ENCODE peak calls at places on chromosomes 4 and X, in ten cellular contexts. One of them, this sample, is unnamed.

GRCh38 chrX:65677954-65678469 is 10.6 kb downstream of the MSN start:
- DNase-seq in transverse colon: no peak
- DNase-seq in K562: no peak
- DNase-seq in endothelial cell of umbilical vein: peak
- DNase-seq in GM12878: no peak
- DNase-seq in HepG2: no peak
- DNase-seq in GM12892: no peak
- DNase-seq in prostate gland: peak
- DNase-seq in upper lobe of left lung: peak
- DNase-seq in stomach: no peak
- DNase-seq in this sample: no peak

GRCh38 chr4:69881173-69881773 is 21.3 kb upstream of the SULT1E1 start:
- DNase-seq in transverse colon: peak
- DNase-seq in K562: peak
- DNase-seq in endothelial cell of umbilical vein: peak
- DNase-seq in GM12878: no peak
- DNase-seq in HepG2: peak
- DNase-seq in GM12892: no peak
- DNase-seq in prostate gland: peak
- DNase-seq in upper lobe of left lung: peak
- DNase-seq in stomach: peak
- DNase-seq in this sample: no peak

GRCh38 chrX:121260568-121261240 is 213.3 kb downstream of the GLUD2 start:
- DNase-seq in transverse colon: no peak
- DNase-seq in K562: no peak
- DNase-seq in endothelial cell of umbilical vein: no peak
- DNase-seq in GM12878: no peak
- DNase-seq in HepG2: no peak
- DNase-seq in GM12892: no peak
- DNase-seq in prostate gland: no peak
- DNase-seq in upper lobe of left lung: no peak
- DNase-seq in stomach: no peak
- DNase-seq in this sample: no peak

GRCh38 chrX:65667503-65668355 is at the start of gene MSN:
- DNase-seq in transverse colon: peak
- DNase-seq in K562: peak
- DNase-seq in endothelial cell of umbilical vein: peak
- DNase-seq in GM12878: no peak
- DNase-seq in HepG2: no peak
- DNase-seq in GM12892: peak
- DNase-seq in prostate gland: peak
- DNase-seq in upper lobe of left lung: peak
- DNase-seq in stomach: peak
- DNase-seq in this sample: peak

GRCh38 chrX:23742174-23742692 is 843 bp downstream of the ACOT9 start:
- DNase-seq in transverse colon: peak
- DNase-seq in K562: peak
- DNase-seq in endothelial cell of umbilical vein: peak
- DNase-seq in GM12878: no peak
- DNase-seq in HepG2: peak
- DNase-seq in GM12892: no peak
- DNase-seq in prostate gland: peak
- DNase-seq in upper lobe of left lung: peak
- DNase-seq in stomach: peak
- DNase-seq in this sample: no peak

GRCh38 chr4:5028480-5028879 is 9.2 kb upstream of the CYTL1 start:
- DNase-seq in transverse colon: no peak
- DNase-seq in K562: no peak
- DNase-seq in endothelial cell of umbilical vein: no peak
- DNase-seq in GM12878: no peak
- DNase-seq in HepG2: no peak
- DNase-seq in GM12892: no peak
- DNase-seq in prostate gland: no peak
- DNase-seq in upper lobe of left lung: no peak
- DNase-seq in stomach: no peak
- DNase-seq in this sample: no peak

GRCh38 chr4:123535037-123535748 is 138.6 kb downstream of the SPRY1 start:
- DNase-seq in transverse colon: no peak
- DNase-seq in K562: no peak
- DNase-seq in endothelial cell of umbilical vein: no peak
- DNase-seq in GM12878: no peak
- DNase-seq in HepG2: no peak
- DNase-seq in GM12892: no peak
- DNase-seq in prostate gland: no peak
- DNase-seq in upper lobe of left lung: no peak
- DNase-seq in stomach: no peak
- DNase-seq in this sample: no peak

GRCh38 chr4:128823025-128823661 is 13.6 kb downstream of the JADE1 start:
- DNase-seq in transverse colon: no peak
- DNase-seq in K562: no peak
- DNase-seq in endothelial cell of umbilical vein: peak
- DNase-seq in GM12878: no peak
- DNase-seq in HepG2: no peak
- DNase-seq in GM12892: no peak
- DNase-seq in prostate gland: no peak
- DNase-seq in upper lobe of left lung: no peak
- DNase-seq in stomach: no peak
- DNase-seq in this sample: no peak

GRCh38 chr4:186920486-186920885 is 196.8 kb upstream of the FAT1 start:
- DNase-seq in transverse colon: no peak
- DNase-seq in K562: no peak
- DNase-seq in endothelial cell of umbilical vein: peak
- DNase-seq in GM12878: no peak
- DNase-seq in HepG2: no peak
- DNase-seq in GM12892: no peak
- DNase-seq in prostate gland: no peak
- DNase-seq in upper lobe of left lung: no peak
- DNase-seq in stomach: no peak
- DNase-seq in this sample: no peak

GRCh38 chr4:140061194-140061593 is 92.8 kb downstream of the MAML3 start:
- DNase-seq in transverse colon: no peak
- DNase-seq in K562: no peak
- DNase-seq in endothelial cell of umbilical vein: peak
- DNase-seq in GM12878: no peak
- DNase-seq in HepG2: peak
- DNase-seq in GM12892: no peak
- DNase-seq in prostate gland: no peak
- DNase-seq in upper lobe of left lung: no peak
- DNase-seq in stomach: no peak
- DNase-seq in this sample: no peak

GRCh38 chrX:116281106-116281505 is 110.6 kb downstream of the AGTR2 start:
- DNase-seq in transverse colon: peak
- DNase-seq in K562: no peak
- DNase-seq in endothelial cell of umbilical vein: no peak
- DNase-seq in GM12878: no peak
- DNase-seq in HepG2: no peak
- DNase-seq in GM12892: no peak
- DNase-seq in prostate gland: no peak
- DNase-seq in upper lobe of left lung: no peak
- DNase-seq in stomach: no peak
- DNase-seq in this sample: no peak

GRCh38 chr4:124322234-124322831 is 390.2 kb downstream of the ANKRD50 start:
- DNase-seq in transverse colon: no peak
- DNase-seq in K562: peak
- DNase-seq in endothelial cell of umbilical vein: peak
- DNase-seq in GM12878: no peak
- DNase-seq in HepG2: peak
- DNase-seq in GM12892: no peak
- DNase-seq in prostate gland: no peak
- DNase-seq in upper lobe of left lung: no peak
- DNase-seq in stomach: no peak
- DNase-seq in this sample: no peak

GRCh38 chr4:151676301-151676700 is 84.5 kb downstream of the GATB start:
- DNase-seq in transverse colon: no peak
- DNase-seq in K562: no peak
- DNase-seq in endothelial cell of umbilical vein: peak
- DNase-seq in GM12878: no peak
- DNase-seq in HepG2: no peak
- DNase-seq in GM12892: no peak
- DNase-seq in prostate gland: no peak
- DNase-seq in upper lobe of left lung: no peak
- DNase-seq in stomach: no peak
- DNase-seq in this sample: no peak

GRCh38 chr4:95108883-95109421 is 351.2 kb downstream of the BMPR1B start:
- DNase-seq in transverse colon: no peak
- DNase-seq in K562: no peak
- DNase-seq in endothelial cell of umbilical vein: peak
- DNase-seq in GM12878: no peak
- DNase-seq in HepG2: no peak
- DNase-seq in GM12892: no peak
- DNase-seq in prostate gland: no peak
- DNase-seq in upper lobe of left lung: no peak
- DNase-seq in stomach: no peak
- DNase-seq in this sample: no peak

GRCh38 chr4:146379744-146380143 is 142.0 kb downstream of the SLC10A7 start:
- DNase-seq in transverse colon: no peak
- DNase-seq in K562: no peak
- DNase-seq in endothelial cell of umbilical vein: peak
- DNase-seq in GM12878: no peak
- DNase-seq in HepG2: peak
- DNase-seq in GM12892: no peak
- DNase-seq in prostate gland: no peak
- DNase-seq in upper lobe of left lung: no peak
- DNase-seq in stomach: no peak
- DNase-seq in this sample: no peak

GRCh38 chr4:55546633-55547460 is at the start of gene CLOCK:
- DNase-seq in transverse colon: peak
- DNase-seq in K562: peak
- DNase-seq in endothelial cell of umbilical vein: peak
- DNase-seq in GM12878: no peak
- DNase-seq in HepG2: peak
- DNase-seq in GM12892: peak
- DNase-seq in prostate gland: peak
- DNase-seq in upper lobe of left lung: peak
- DNase-seq in stomach: peak
- DNase-seq in this sample: peak
- TF ChIP-seq POLR2A in transverse colon: peak
- TF ChIP-seq POLR2A in K562: peak
- TF ChIP-seq POLR2A in endothelial cell of umbilical vein: peak
- TF ChIP-seq POLR2A in GM12878: peak
- TF ChIP-seq POLR2A in HepG2: peak
- TF ChIP-seq POLR2A in GM12892: no peak
- TF ChIP-seq POLR2A in prostate gland: peak
- TF ChIP-seq POLR2A in upper lobe of left lung: no peak
- TF ChIP-seq POLR2A in stomach: no peak
- TF ChIP-seq POLR2A in this sample: no peak

GRCh38 chr4:80309301-80310004 is 26.1 kb upstream of the CFAP299 start:
- DNase-seq in transverse colon: no peak
- DNase-seq in K562: no peak
- DNase-seq in endothelial cell of umbilical vein: peak
- DNase-seq in GM12878: no peak
- DNase-seq in HepG2: no peak
- DNase-seq in GM12892: no peak
- DNase-seq in prostate gland: no peak
- DNase-seq in upper lobe of left lung: no peak
- DNase-seq in stomach: no peak
- DNase-seq in this sample: no peak

GRCh38 chr4:80307183-80307735 is 28.3 kb upstream of the CFAP299 start:
- DNase-seq in transverse colon: no peak
- DNase-seq in K562: no peak
- DNase-seq in endothelial cell of umbilical vein: peak
- DNase-seq in GM12878: no peak
- DNase-seq in HepG2: no peak
- DNase-seq in GM12892: no peak
- DNase-seq in prostate gland: no peak
- DNase-seq in upper lobe of left lung: no peak
- DNase-seq in stomach: no peak
- DNase-seq in this sample: no peak

GRCh38 chr4:80306255-80306654 is 29.3 kb upstream of the CFAP299 start:
- DNase-seq in transverse colon: no peak
- DNase-seq in K562: no peak
- DNase-seq in endothelial cell of umbilical vein: peak
- DNase-seq in GM12878: no peak
- DNase-seq in HepG2: no peak
- DNase-seq in GM12892: no peak
- DNase-seq in prostate gland: no peak
- DNase-seq in upper lobe of left lung: no peak
- DNase-seq in stomach: no peak
- DNase-seq in this sample: no peak

GRCh38 chr4:80308466-80308822 is 27.1 kb upstream of the CFAP299 start:
- DNase-seq in transverse colon: no peak
- DNase-seq in K562: no peak
- DNase-seq in endothelial cell of umbilical vein: no peak
- DNase-seq in GM12878: no peak
- DNase-seq in HepG2: no peak
- DNase-seq in GM12892: no peak
- DNase-seq in prostate gland: no peak
- DNase-seq in upper lobe of left lung: no peak
- DNase-seq in stomach: no peak
- DNase-seq in this sample: no peak

GRCh38 chr4:80307774-80308465 is 27.6 kb upstream of the CFAP299 start:
- DNase-seq in transverse colon: no peak
- DNase-seq in K562: no peak
- DNase-seq in endothelial cell of umbilical vein: no peak
- DNase-seq in GM12878: no peak
- DNase-seq in HepG2: no peak
- DNase-seq in GM12892: no peak
- DNase-seq in prostate gland: no peak
- DNase-seq in upper lobe of left lung: peak
- DNase-seq in stomach: no peak
- DNase-seq in this sample: no peak
- TF ChIP-seq POLR2AphosphoS5 in transverse colon: no peak
- TF ChIP-seq POLR2AphosphoS5 in K562: no peak
- TF ChIP-seq POLR2AphosphoS5 in endothelial cell of umbilical vein: no peak
- TF ChIP-seq POLR2AphosphoS5 in GM12878: no peak
- TF ChIP-seq POLR2AphosphoS5 in HepG2: no peak
- TF ChIP-seq POLR2AphosphoS5 in GM12892: no peak
- TF ChIP-seq POLR2AphosphoS5 in prostate gland: no peak
- TF ChIP-seq POLR2AphosphoS5 in upper lobe of left lung: no peak
- TF ChIP-seq POLR2AphosphoS5 in stomach: no peak
- TF ChIP-seq POLR2AphosphoS5 in this sample: no peak

GRCh38 chr4:173167793-173168395 is 717 bp upstream of the GALNT7 start:
- DNase-seq in transverse colon: peak
- DNase-seq in K562: peak
- DNase-seq in endothelial cell of umbilical vein: peak
- DNase-seq in GM12878: no peak
- DNase-seq in HepG2: no peak
- DNase-seq in GM12892: peak
- DNase-seq in prostate gland: peak
- DNase-seq in upper lobe of left lung: peak
- DNase-seq in stomach: peak
- DNase-seq in this sample: peak
- TF ChIP-seq POLR2A in transverse colon: peak
- TF ChIP-seq POLR2A in K562: no peak
- TF ChIP-seq POLR2A in endothelial cell of umbilical vein: no peak
- TF ChIP-seq POLR2A in GM12878: no peak
- TF ChIP-seq POLR2A in HepG2: no peak
- TF ChIP-seq POLR2A in GM12892: no peak
- TF ChIP-seq POLR2A in prostate gland: no peak
- TF ChIP-seq POLR2A in upper lobe of left lung: no peak
- TF ChIP-seq POLR2A in stomach: no peak
- TF ChIP-seq POLR2A in this sample: no peak

DNA sequence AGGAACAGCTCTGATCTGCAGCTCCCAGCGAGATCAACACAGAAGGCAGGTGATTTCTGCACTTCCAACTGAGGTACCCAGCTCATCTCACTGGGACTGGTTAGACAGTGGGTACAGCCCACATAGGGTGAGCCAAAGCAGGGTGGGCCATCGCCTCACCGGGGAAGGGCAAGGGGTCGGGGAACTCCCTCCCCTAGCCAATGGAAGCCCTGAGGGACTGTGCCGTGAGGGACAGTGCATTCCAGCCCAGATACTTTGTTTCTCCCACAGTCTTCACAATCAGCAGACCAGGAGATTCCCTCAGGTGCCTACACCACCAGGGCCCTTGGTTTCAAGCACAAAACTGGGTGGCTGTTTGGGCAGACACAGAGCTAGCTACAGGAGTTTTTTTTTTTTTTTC is 555.9 kb downstream of the BCOR start:
- DNase-seq in transverse colon: no peak
- DNase-seq in K562: no peak
- DNase-seq in endothelial cell of umbilical vein: no peak
- DNase-seq in GM12878: no peak
- DNase-seq in HepG2: no peak
- DNase-seq in GM12892: no peak
- DNase-seq in prostate gland: no peak
- DNase-seq in upper lobe of left lung: no peak
- DNase-seq in stomach: no peak
- DNase-seq in this sample: no peak
- TF ChIP-seq POLR2AphosphoS5 in transverse colon: no peak
- TF ChIP-seq POLR2AphosphoS5 in K562: no peak
- TF ChIP-seq POLR2AphosphoS5 in endothelial cell of umbilical vein: no peak
- TF ChIP-seq POLR2AphosphoS5 in GM12878: no peak
- TF ChIP-seq POLR2AphosphoS5 in HepG2: no peak
- TF ChIP-seq POLR2AphosphoS5 in GM12892: no peak
- TF ChIP-seq POLR2AphosphoS5 in prostate gland: no peak
- TF ChIP-seq POLR2AphosphoS5 in upper lobe of left lung: no peak
- TF ChIP-seq POLR2AphosphoS5 in stomach: no peak
- TF ChIP-seq POLR2AphosphoS5 in this sample: no peak

This sample was measured in spleen.